ENCODE peak calls at places on chromosomes 2 and 18, in six cellular contexts. One of them, this sample, is unnamed.

GRCh38 chr2:85861180-85861579 is 27.6 kb downstream of the ST3GAL5 start:
- DNase-seq in activated naive CD8-positive, alpha-beta T cell treated with anti-CD3 and anti-CD28 coated beads, Interleukin-2, amount 50 U/mL, for 24 hours: no peak
- DNase-seq in heart left ventricle: no peak
- DNase-seq in activated gamma-delta T cell: no peak
- DNase-seq in astrocyte of the cerebellum: no peak
- DNase-seq in GM23248: no peak
- DNase-seq in this sample: no peak

GRCh38 chr2:86194751-86195054 is 559 bp downstream of the IMMT start:
- DNase-seq in astrocyte of the cerebellum: peak; percentile 91
- DNase-seq in activated naive CD8-positive, alpha-beta T cell treated with anti-CD3 and anti-CD28 coated beads, Interleukin-2, amount 50 U/mL, for 24 hours: no peak
- DNase-seq in activated gamma-delta T cell: no peak
- DNase-seq in GM23248: no peak
- DNase-seq in heart left ventricle: no peak
- DNase-seq in this sample: no peak

GRCh38 chr18:79935098-79935480 is 16.4 kb downstream of the SLC66A2 start:
- DNase-seq in activated gamma-delta T cell: no peak
- DNase-seq in astrocyte of the cerebellum: no peak
- DNase-seq in GM23248: no peak
- DNase-seq in activated naive CD8-positive, alpha-beta T cell treated with anti-CD3 and anti-CD28 coated beads, Interleukin-2, amount 50 U/mL, for 24 hours: no peak
- DNase-seq in heart left ventricle: no peak
- DNase-seq in this sample: no peak

GRCh38 chr2:21428754-21429153 is 305.0 kb downstream of the TDRD15 start:
- DNase-seq in activated naive CD8-positive, alpha-beta T cell treated with anti-CD3 and anti-CD28 coated beads, Interleukin-2, amount 50 U/mL, for 24 hours: no peak
- DNase-seq in activated gamma-delta T cell: no peak
- DNase-seq in heart left ventricle: no peak
- DNase-seq in astrocyte of the cerebellum: no peak
- DNase-seq in GM23248: no peak
- DNase-seq in this sample: no peak

GRCh38 chr2:221572821-221573429 is 821 bp upstream of the EPHA4 start:
- DNase-seq in heart left ventricle: no peak
- DNase-seq in activated naive CD8-positive, alpha-beta T cell treated with anti-CD3 and anti-CD28 coated beads, Interleukin-2, amount 50 U/mL, for 24 hours: peak; percentile 30
- DNase-seq in GM23248: peak; percentile 71
- DNase-seq in astrocyte of the cerebellum: peak; percentile 8
- DNase-seq in activated gamma-delta T cell: peak; percentile 29
- DNase-seq in this sample: peak; percentile 31

GRCh38 chr2:215430528-215431187 is 5.2 kb downstream of the FN1 start:
- DNase-seq in astrocyte of the cerebellum: no peak
- DNase-seq in activated naive CD8-positive, alpha-beta T cell treated with anti-CD3 and anti-CD28 coated beads, Interleukin-2, amount 50 U/mL, for 24 hours: no peak
- DNase-seq in activated gamma-delta T cell: no peak
- DNase-seq in GM23248: peak; percentile 88
- DNase-seq in heart left ventricle: no peak
- DNase-seq in this sample: no peak

GRCh38 chr2:226483745-226484619 is 315.6 kb downstream of the IRS1 start:
- DNase-seq in astrocyte of the cerebellum: no peak
- DNase-seq in GM23248: peak; percentile 51
- DNase-seq in activated gamma-delta T cell: no peak
- DNase-seq in activated naive CD8-positive, alpha-beta T cell treated with anti-CD3 and anti-CD28 coated beads, Interleukin-2, amount 50 U/mL, for 24 hours: no peak
- DNase-seq in heart left ventricle: no peak
- DNase-seq in this sample: no peak

GRCh38 chr2:24565537-24565936 is 74.5 kb downstream of the NCOA1 start:
- DNase-seq in activated naive CD8-positive, alpha-beta T cell treated with anti-CD3 and anti-CD28 coated beads, Interleukin-2, amount 50 U/mL, for 24 hours: no peak
- DNase-seq in GM23248: no peak
- DNase-seq in astrocyte of the cerebellum: no peak
- DNase-seq in activated gamma-delta T cell: no peak
- DNase-seq in heart left ventricle: no peak
- DNase-seq in this sample: no peak

GRCh38 chr2:226963528-226963927 is 127.7 kb downstream of the RHBDD1 start:
- DNase-seq in astrocyte of the cerebellum: peak; percentile 93
- DNase-seq in heart left ventricle: no peak
- DNase-seq in GM23248: peak; percentile 78
- DNase-seq in activated gamma-delta T cell: no peak
- DNase-seq in activated naive CD8-positive, alpha-beta T cell treated with anti-CD3 and anti-CD28 coated beads, Interleukin-2, amount 50 U/mL, for 24 hours: no peak
- DNase-seq in this sample: no peak

GRCh38 chr18:13112982-13113381 is 105.6 kb upstream of the LDLRAD4 start:
- DNase-seq in activated gamma-delta T cell: no peak
- DNase-seq in astrocyte of the cerebellum: peak; percentile 35
- DNase-seq in GM23248: peak; percentile 55
- DNase-seq in activated naive CD8-positive, alpha-beta T cell treated with anti-CD3 and anti-CD28 coated beads, Interleukin-2, amount 50 U/mL, for 24 hours: no peak
- DNase-seq in heart left ventricle: peak; percentile 79
- DNase-seq in this sample: no peak

GRCh38 chr2:28333606-28334526 is 58.8 kb upstream of the FOSL2 start:
- DNase-seq in GM23248: no peak
- DNase-seq in activated naive CD8-positive, alpha-beta T cell treated with anti-CD3 and anti-CD28 coated beads, Interleukin-2, amount 50 U/mL, for 24 hours: no peak
- DNase-seq in activated gamma-delta T cell: no peak
- DNase-seq in heart left ventricle: peak; percentile 63
- DNase-seq in astrocyte of the cerebellum: no peak
- DNase-seq in this sample: no peak

GRCh38 chr2:15757820-15758586 is 166.3 kb downstream of the DDX1 start:
- DNase-seq in activated naive CD8-positive, alpha-beta T cell treated with anti-CD3 and anti-CD28 coated beads, Interleukin-2, amount 50 U/mL, for 24 hours: no peak
- DNase-seq in astrocyte of the cerebellum: no peak
- DNase-seq in activated gamma-delta T cell: no peak
- DNase-seq in GM23248: no peak
- DNase-seq in heart left ventricle: no peak
- DNase-seq in this sample: no peak